ENCODE peak calls at places on chromosomes 2 and 18, in five cellular contexts. T, O, Q, X and F are unnamed samples.

GRCh38 chr2:15807418-15808220 is 132.7 kb upstream of the MYCN start:
- DNase-seq in T (no peak), O (no peak), Q (no peak), X (no peak), F (no peak)

GRCh38 chr2:219901155-219901554 is 273.7 kb downstream of the SLC4A3 start:
- DNase-seq in T (no peak), O (no peak), Q (no peak), X (no peak), F (no peak)

GRCh38 chr2:160253440-160254296 is 53.6 kb upstream of the ITGB6 start:
- DNase-seq in T (no peak), O (peak; percentile 71), Q (no peak), X (peak; percentile 42), F (peak; percentile 44)

GRCh38 chr2:26148501-26148900 is 24.4 kb upstream of the GAREM2 start:
- DNase-seq in T (no peak), O (peak; percentile 30), Q (no peak), X (no peak), F (no peak)

GRCh38 chr2:60530660-60531276 is 22.7 kb downstream of the BCL11A start:
- DNase-seq in T (peak; percentile 94), O (peak; percentile 34), Q (no peak), X (no peak), F (peak; percentile 98)

GRCh38 chr2:47422016-47422415 is 19.1 kb downstream of the MSH2 start:
- DNase-seq in T (no peak), O (peak; percentile 80), Q (peak; percentile 6), X (no peak), F (no peak)

GRCh38 chr2:223416826-223417610 is 185.1 kb downstream of the SCG2 start:
- DNase-seq in T (no peak), O (no peak), Q (no peak), X (peak; percentile 2), F (no peak)

GRCh38 chr2:168145011-168145410 is 102.4 kb downstream of the STK39 start:
- DNase-seq in T (no peak), O (no peak), Q (no peak), X (no peak), F (no peak)

GRCh38 chr18:47108373-47108772 is 41.9 kb downstream of the HDHD2 start:
- DNase-seq in T (no peak), O (no peak), Q (no peak), X (no peak), F (no peak)

GRCh38 chr2:34979148-34979547 is 1376.4 kb upstream of the CRIM1 start:
- DNase-seq in T (no peak), O (no peak), Q (no peak), X (no peak), F (no peak)

GRCh38 chr2:99698896-99699295 is 209.1 kb upstream of the REV1 start:
- DNase-seq in T (no peak), O (peak; percentile 72), Q (no peak), X (peak; percentile 41), F (no peak)

GRCh38 chr18:68083131-68083530 is 566.6 kb upstream of the DSEL start:
- DNase-seq in T (no peak), O (no peak), Q (no peak), X (peak; percentile 31), F (no peak)

GRCh38 chr2:217632036-217632435 is 370.8 kb downstream of the TNS1 start:
- DNase-seq in T (no peak), O (no peak), Q (no peak), X (no peak), F (peak; percentile 26)

GRCh38 chr18:33184918-33185317 is 255.6 kb downstream of the CCDC178 start:
- DNase-seq in T (no peak), O (no peak), Q (no peak), X (no peak), F (no peak)

GRCh38 chr2:19801367-19802087 is 100.3 kb downstream of the TTC32 start:
- DNase-seq in T (peak; percentile 82), O (peak; percentile 98), Q (peak; percentile 90), X (peak; percentile 98), F (peak; percentile 22)

GRCh38 chr2:108553181-108553919 is 19.1 kb downstream of the LIMS1 start:
- DNase-seq in T (no peak), O (no peak), Q (no peak), X (no peak), F (no peak)

GRCh38 chr2:72676341-72677025 is 149.3 kb downstream of the EXOC6B start:
- DNase-seq in T (no peak), O (no peak), Q (no peak), X (peak; percentile 60), F (no peak)

GRCh38 chr2:228731517-228731916 is 539.6 kb downstream of the PID1 start:
- DNase-seq in T (no peak), O (peak; percentile 70), Q (no peak), X (peak; percentile 91), F (no peak)

GRCh38 chr18:25109484-25109883 is 242.5 kb downstream of the ZNF521 start:
- DNase-seq in T (no peak), O (no peak), Q (no peak), X (no peak), F (no peak)

GRCh38 chr18:79789091-79789891 is 8.4 kb upstream of the KCNG2 start:
- DNase-seq in T (no peak), O (no peak), Q (no peak), X (no peak), F (no peak)

GRCh38 chr2:215737496-215737895 is 275.9 kb downstream of the MREG start:
- DNase-seq in T (no peak), O (no peak), Q (no peak), X (no peak), F (no peak)

GRCh38 chr2:74238879-74239278 is 40.5 kb downstream of the MTHFD2 start:
- DNase-seq in T (no peak), O (peak; percentile 48), Q (no peak), X (peak; percentile 41), F (no peak)

GRCh38 chr18:13261658-13262357 is 43.2 kb downstream of the LDLRAD4 start:
- DNase-seq in T (no peak), O (no peak), Q (no peak), X (no peak), F (no peak)

GRCh38 chr2:95530734-95531133 is 46.2 kb upstream of the TRIM43B start:
- DNase-seq in T (no peak), O (peak; percentile 42), Q (peak; percentile 20), X (peak; percentile 39), F (no peak)

GRCh38 chr2:54599914-54600313 is 123.5 kb upstream of the EML6 start:
- DNase-seq in T (peak; percentile 75), O (peak; percentile 63), Q (no peak), X (peak; percentile 94), F (peak; percentile 36)

GRCh38 chr2:69830045-69830905 is 815 bp downstream of the GMCL1 start:
- DNase-seq in T (peak; percentile 48), O (peak; percentile 44), Q (no peak), X (peak; percentile 37), F (peak; percentile 40)

GRCh38 chr18:2641638-2642037 is 13.9 kb upstream of the SMCHD1 start:
- DNase-seq in T (no peak), O (no peak), Q (no peak), X (no peak), F (no peak)

GRCh38 chr2:63856302-63856600 is 14.6 kb downstream of the UGP2 start:
- DNase-seq in T (no peak), O (no peak), Q (no peak), X (no peak), F (no peak)

GRCh38 chr2:240949791-240950705 is 43.9 kb downstream of the CROCC2 start:
- DNase-seq in T (peak; percentile 11), O (no peak), Q (no peak), X (no peak), F (no peak)

GRCh38 chr2:222296911-222297599 is 1.7 kb downstream of the PAX3 start:
- DNase-seq in T (no peak), O (no peak), Q (no peak), X (no peak), F (no peak)

GRCh38 chr18:54134053-54134452 is 90.4 kb downstream of the MBD2 start:
- DNase-seq in T (no peak), O (peak; percentile 33), Q (no peak), X (no peak), F (no peak)

GRCh38 chr2:70005752-70006446 is 44.5 kb upstream of the ASPRV1 start:
- DNase-seq in T (no peak), O (no peak), Q (no peak), X (no peak), F (no peak)

GRCh38 chr2:239940861-239941570 is 84.1 kb downstream of the NDUFA10 start:
- DNase-seq in T (no peak), O (no peak), Q (no peak), X (no peak), F (no peak)

GRCh38 chr2:209592106-209592505 is 168.3 kb downstream of the MAP2 start:
- DNase-seq in T (no peak), O (no peak), Q (no peak), X (no peak), F (no peak)